ENCODE peak calls at places on chromosomes 6 and 20, in six cellular contexts. One of them, this sample, is unnamed.

GRCh38 chr6:125112934-125113333 is 40.6 kb upstream of the TPD52L1 start:
- DNase-seq in hippocampal formation: no peak
- DNase-seq in CD8-positive, alpha-beta memory T cell: no peak
- DNase-seq in kidney tubule cell: no peak
- DNase-seq in GM23338: no peak
- DNase-seq in HFFc6: no peak
- DNase-seq in this sample: no peak

GRCh38 chr20:40467703-40468411 is 221.2 kb downstream of the MAFB start:
- DNase-seq in hippocampal formation: no peak
- DNase-seq in CD8-positive, alpha-beta memory T cell: no peak
- DNase-seq in kidney tubule cell: no peak
- DNase-seq in GM23338: no peak
- DNase-seq in HFFc6: no peak
- DNase-seq in this sample: no peak

GRCh38 chr20:60700728-60701127 is 551.3 kb upstream of the CDH4 start:
- DNase-seq in hippocampal formation: no peak
- DNase-seq in CD8-positive, alpha-beta memory T cell: no peak
- DNase-seq in kidney tubule cell: no peak
- DNase-seq in GM23338: no peak
- DNase-seq in HFFc6: no peak
- DNase-seq in this sample: no peak

GRCh38 chr20:760751-761417 is 7.4 kb downstream of the SLC52A3 start:
- DNase-seq in hippocampal formation: no peak
- DNase-seq in CD8-positive, alpha-beta memory T cell: no peak
- DNase-seq in kidney tubule cell: peak; percentile 44
- DNase-seq in GM23338: peak; percentile 79
- DNase-seq in HFFc6: no peak
- DNase-seq in this sample: no peak

GRCh38 chr20:21396045-21396893 is 1.1 kb downstream of the NKX2-4 start:
- DNase-seq in hippocampal formation: no peak
- DNase-seq in CD8-positive, alpha-beta memory T cell: no peak
- DNase-seq in kidney tubule cell: no peak
- DNase-seq in GM23338: peak; percentile 66
- DNase-seq in HFFc6: no peak
- DNase-seq in this sample: no peak

GRCh38 chr6:141464490-141464889 is 668.2 kb upstream of the GJE1 start:
- DNase-seq in hippocampal formation: no peak
- DNase-seq in CD8-positive, alpha-beta memory T cell: no peak
- DNase-seq in kidney tubule cell: peak; percentile 81
- DNase-seq in GM23338: no peak
- DNase-seq in HFFc6: peak; percentile 60
- DNase-seq in this sample: no peak

GRCh38 chr6:121584591-121585369 is 149.3 kb downstream of the GJA1 start:
- DNase-seq in hippocampal formation: no peak
- DNase-seq in CD8-positive, alpha-beta memory T cell: no peak
- DNase-seq in kidney tubule cell: no peak
- DNase-seq in GM23338: no peak
- DNase-seq in HFFc6: peak; percentile 38
- DNase-seq in this sample: no peak

GRCh38 chr20:58398254-58398653 is 9.2 kb downstream of the VAPB start:
- DNase-seq in hippocampal formation: no peak
- DNase-seq in CD8-positive, alpha-beta memory T cell: no peak
- DNase-seq in kidney tubule cell: no peak
- DNase-seq in GM23338: no peak
- DNase-seq in HFFc6: no peak
- DNase-seq in this sample: no peak

GRCh38 chr6:164690241-164690640 is 619.2 kb downstream of the C6orf118 start:
- DNase-seq in hippocampal formation: no peak
- DNase-seq in CD8-positive, alpha-beta memory T cell: no peak
- DNase-seq in kidney tubule cell: no peak
- DNase-seq in GM23338: no peak
- DNase-seq in HFFc6: no peak
- DNase-seq in this sample: no peak

GRCh38 chr6:45420083-45420908 is 42.6 kb upstream of the SUPT3H start:
- DNase-seq in hippocampal formation: no peak
- DNase-seq in CD8-positive, alpha-beta memory T cell: peak; percentile 64
- DNase-seq in kidney tubule cell: peak; percentile 57
- DNase-seq in GM23338: peak; percentile 58
- DNase-seq in HFFc6: peak; percentile 25
- DNase-seq in this sample: no peak

GRCh38 chr6:91144161-91144560 is 557.3 kb upstream of the MAP3K7 start:
- DNase-seq in hippocampal formation: no peak
- DNase-seq in CD8-positive, alpha-beta memory T cell: no peak
- DNase-seq in kidney tubule cell: no peak
- DNase-seq in GM23338: no peak
- DNase-seq in HFFc6: no peak
- DNase-seq in this sample: no peak

GRCh38 chr6:74128536-74128935 is 432.5 kb downstream of the CD109 start:
- DNase-seq in hippocampal formation: no peak
- DNase-seq in CD8-positive, alpha-beta memory T cell: no peak
- DNase-seq in kidney tubule cell: no peak
- DNase-seq in GM23338: no peak
- DNase-seq in HFFc6: no peak
- DNase-seq in this sample: no peak

GRCh38 chr20:10047427-10047826 is 12.6 kb downstream of the ANKEF1 start:
- DNase-seq in hippocampal formation: no peak
- DNase-seq in CD8-positive, alpha-beta memory T cell: no peak
- DNase-seq in kidney tubule cell: no peak
- DNase-seq in GM23338: peak; percentile 80
- DNase-seq in HFFc6: no peak
- DNase-seq in this sample: no peak

GRCh38 chr6:136920858-136921520 is 1.1 kb upstream of the SLC35D3 start:
- DNase-seq in hippocampal formation: no peak
- DNase-seq in CD8-positive, alpha-beta memory T cell: no peak
- DNase-seq in kidney tubule cell: peak; percentile 4
- DNase-seq in GM23338: peak; percentile 61
- DNase-seq in HFFc6: no peak
- DNase-seq in this sample: no peak

GRCh38 chr6:43809417-43810305 is 39.6 kb downstream of the VEGFA start:
- DNase-seq in hippocampal formation: no peak
- DNase-seq in CD8-positive, alpha-beta memory T cell: no peak
- DNase-seq in kidney tubule cell: peak; percentile 74
- DNase-seq in GM23338: no peak
- DNase-seq in HFFc6: peak; percentile 57
- DNase-seq in this sample: no peak

GRCh38 chr6:147793871-147794643 is 285.6 kb downstream of the SAMD5 start:
- DNase-seq in hippocampal formation: no peak
- DNase-seq in CD8-positive, alpha-beta memory T cell: no peak
- DNase-seq in kidney tubule cell: no peak
- DNase-seq in GM23338: no peak
- DNase-seq in HFFc6: no peak
- DNase-seq in this sample: no peak

GRCh38 chr6:193773-194310 is 98.4 kb upstream of the DUSP22 start:
- DNase-seq in hippocampal formation: no peak
- DNase-seq in CD8-positive, alpha-beta memory T cell: no peak
- DNase-seq in kidney tubule cell: no peak
- DNase-seq in GM23338: no peak
- DNase-seq in HFFc6: no peak
- DNase-seq in this sample: no peak

GRCh38 chr6:100116409-100117194 is 122.6 kb upstream of the MCHR2 start:
- DNase-seq in hippocampal formation: peak; percentile 14
- DNase-seq in CD8-positive, alpha-beta memory T cell: no peak
- DNase-seq in kidney tubule cell: peak; percentile 73
- DNase-seq in GM23338: peak; percentile 88
- DNase-seq in HFFc6: peak; percentile 74
- DNase-seq in this sample: no peak

GRCh38 chr6:82030761-82031160 is 216.8 kb downstream of the IBTK start:
- DNase-seq in hippocampal formation: no peak
- DNase-seq in CD8-positive, alpha-beta memory T cell: no peak
- DNase-seq in kidney tubule cell: no peak
- DNase-seq in GM23338: no peak
- DNase-seq in HFFc6: no peak
- DNase-seq in this sample: no peak

GRCh38 chr20:49935746-49936152 is 448 bp upstream of the RNF114 start:
- DNase-seq in hippocampal formation: no peak
- DNase-seq in CD8-positive, alpha-beta memory T cell: no peak
- DNase-seq in kidney tubule cell: no peak
- DNase-seq in GM23338: no peak
- DNase-seq in HFFc6: no peak
- DNase-seq in this sample: no peak

GRCh38 chr6:142802124-142802523 is 142.9 kb downstream of the HIVEP2 start:
- DNase-seq in hippocampal formation: no peak
- DNase-seq in CD8-positive, alpha-beta memory T cell: no peak
- DNase-seq in kidney tubule cell: peak; percentile 97
- DNase-seq in GM23338: peak; percentile 41
- DNase-seq in HFFc6: peak; percentile 97
- DNase-seq in this sample: no peak

GRCh38 chr6:108002365-108003221 is 44.6 kb upstream of the SEC63 start:
- DNase-seq in hippocampal formation: peak; percentile 75
- DNase-seq in CD8-positive, alpha-beta memory T cell: no peak
- DNase-seq in kidney tubule cell: peak; percentile 81
- DNase-seq in GM23338: peak; percentile 37
- DNase-seq in HFFc6: peak; percentile 3
- DNase-seq in this sample: no peak

GRCh38 chr6:3232017-3232838 is 4.8 kb upstream of the TUBB2B start:
- DNase-seq in hippocampal formation: no peak
- DNase-seq in CD8-positive, alpha-beta memory T cell: no peak
- DNase-seq in kidney tubule cell: no peak
- DNase-seq in GM23338: peak; percentile 46
- DNase-seq in HFFc6: no peak
- DNase-seq in this sample: no peak